ENCODE peak calls at places on chromosomes 7 and 10, in seven cellular contexts. One of them, this sample, is unnamed.

GRCh38 chr7:140673063-140673769 is 471 bp downstream of the ADCK2 start:
- DNase-seq in neuronal stem cell: peak
- DNase-seq in mesendoderm: peak
- DNase-seq in H1: peak
- DNase-seq in mesenchymal stem cell: no peak
- DNase-seq in trophoblast cell: peak
- DNase-seq in IMR-90: no peak
- DNase-seq in this sample: peak

GRCh38 chr10:108597657-108598319 is 1325.5 kb downstream of the XPNPEP1 start:
- DNase-seq in mesenchymal stem cell: no peak
- DNase-seq in mesendoderm: peak
- DNase-seq in trophoblast cell: no peak
- DNase-seq in H1: no peak
- DNase-seq in IMR-90: no peak
- DNase-seq in neuronal stem cell: no peak
- DNase-seq in this sample: peak

GRCh38 chr7:99324966-99325596 is 617 bp upstream of the ARPC1A start:
- DNase-seq in mesenchymal stem cell: no peak
- DNase-seq in neuronal stem cell: no peak
- DNase-seq in mesendoderm: no peak
- DNase-seq in H1: no peak
- DNase-seq in trophoblast cell: no peak
- DNase-seq in IMR-90: no peak
- DNase-seq in this sample: no peak

GRCh38 chr10:103584216-103585010 is 90.9 kb downstream of the NEURL1 start:
- DNase-seq in mesendoderm: no peak
- DNase-seq in trophoblast cell: no peak
- DNase-seq in H1: no peak
- DNase-seq in IMR-90: no peak
- DNase-seq in neuronal stem cell: no peak
- DNase-seq in mesenchymal stem cell: no peak
- DNase-seq in this sample: no peak

GRCh38 chr10:70512149-70512611 is 33.6 kb downstream of the PALD1 start:
- DNase-seq in neuronal stem cell: no peak
- DNase-seq in H1: no peak
- DNase-seq in mesendoderm: peak
- DNase-seq in IMR-90: peak
- DNase-seq in mesenchymal stem cell: no peak
- DNase-seq in trophoblast cell: no peak
- DNase-seq in this sample: no peak

GRCh38 chr7:156780724-156781455 is 112.1 kb downstream of the LMBR1 start:
- DNase-seq in mesendoderm: peak
- DNase-seq in trophoblast cell: no peak
- DNase-seq in mesenchymal stem cell: no peak
- DNase-seq in neuronal stem cell: no peak
- DNase-seq in H1: no peak
- DNase-seq in IMR-90: no peak
- DNase-seq in this sample: no peak

GRCh38 chr10:29537799-29538198 is 97.0 kb downstream of the SVIL start:
- DNase-seq in trophoblast cell: no peak
- DNase-seq in H1: no peak
- DNase-seq in mesenchymal stem cell: no peak
- DNase-seq in mesendoderm: no peak
- DNase-seq in IMR-90: no peak
- DNase-seq in neuronal stem cell: no peak
- DNase-seq in this sample: no peak

GRCh38 chr10:50416181-50416824 is 165.0 kb upstream of the ASAH2 start:
- DNase-seq in mesenchymal stem cell: no peak
- DNase-seq in neuronal stem cell: no peak
- DNase-seq in IMR-90: peak
- DNase-seq in trophoblast cell: no peak
- DNase-seq in H1: no peak
- DNase-seq in mesendoderm: no peak
- DNase-seq in this sample: no peak

GRCh38 chr7:46853451-46853850 is 728.5 kb downstream of the TNS3 start:
- DNase-seq in mesendoderm: no peak
- DNase-seq in H1: no peak
- DNase-seq in IMR-90: peak
- DNase-seq in trophoblast cell: no peak
- DNase-seq in neuronal stem cell: no peak
- DNase-seq in mesenchymal stem cell: no peak
- DNase-seq in this sample: no peak

GRCh38 chr7:113143486-113144257 is 25.3 kb upstream of the SMIM30 start:
- DNase-seq in H1: no peak
- DNase-seq in trophoblast cell: no peak
- DNase-seq in neuronal stem cell: no peak
- DNase-seq in mesenchymal stem cell: no peak
- DNase-seq in mesendoderm: no peak
- DNase-seq in IMR-90: no peak
- DNase-seq in this sample: no peak

GRCh38 chr10:124534231-124534798 is 72.7 kb downstream of the LHPP start:
- DNase-seq in mesendoderm: peak
- DNase-seq in IMR-90: no peak
- DNase-seq in mesenchymal stem cell: peak
- DNase-seq in trophoblast cell: no peak
- DNase-seq in neuronal stem cell: no peak
- DNase-seq in H1: no peak
- DNase-seq in this sample: peak

DNA sequence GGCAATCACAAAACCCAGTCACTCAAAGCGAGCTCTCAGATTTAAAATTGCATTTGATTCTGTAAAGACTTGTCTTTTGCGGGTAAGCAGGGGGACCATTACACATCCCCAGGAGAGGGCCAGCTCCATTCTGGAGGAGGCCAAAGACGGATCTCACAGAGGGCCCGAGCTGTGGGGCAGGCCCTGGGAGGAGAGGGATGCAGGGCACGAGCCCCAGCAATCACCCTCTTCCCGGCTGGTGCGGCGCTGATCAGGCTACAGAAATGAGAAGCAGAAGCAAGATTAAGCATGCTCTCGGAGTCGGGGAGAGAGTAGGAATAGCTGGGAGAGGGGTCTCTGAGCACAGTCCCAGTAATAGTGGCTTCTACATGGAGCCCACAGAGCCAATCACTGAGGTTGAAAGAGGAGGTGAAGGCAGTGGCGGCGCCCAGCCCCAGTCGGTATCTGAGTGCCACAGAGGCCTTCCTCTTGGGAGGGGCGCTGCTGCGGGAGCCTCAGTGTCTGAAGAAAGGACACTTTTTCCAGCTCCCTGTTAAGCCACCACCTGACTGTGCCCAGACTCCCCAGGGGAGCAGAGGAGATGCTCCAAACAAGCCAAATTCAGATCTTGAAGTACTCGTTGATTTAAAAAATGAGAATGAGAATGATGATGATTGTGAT is 7.1 kb downstream of the CXCL12 start:
- DNase-seq in mesendoderm: no peak
- DNase-seq in neuronal stem cell: no peak
- DNase-seq in trophoblast cell: no peak
- DNase-seq in H1: no peak
- DNase-seq in mesenchymal stem cell: no peak
- DNase-seq in IMR-90: no peak
- DNase-seq in this sample: no peak
- H3K18ac ChIP-seq in mesendoderm: no peak
- H3K18ac ChIP-seq in neuronal stem cell: no peak
- H3K18ac ChIP-seq in trophoblast cell: no peak
- H3K18ac ChIP-seq in H1: peak
- H3K18ac ChIP-seq in mesenchymal stem cell: no peak
- H3K18ac ChIP-seq in IMR-90: no peak
- H3K18ac ChIP-seq in this sample: no peak

GRCh38 chr10:5746197-5746596 is 61.6 kb downstream of the TASOR2 start:
- DNase-seq in neuronal stem cell: no peak
- DNase-seq in IMR-90: no peak
- DNase-seq in trophoblast cell: no peak
- DNase-seq in mesendoderm: no peak
- DNase-seq in H1: no peak
- DNase-seq in mesenchymal stem cell: no peak
- DNase-seq in this sample: no peak

GRCh38 chr10:5748394-5748803 is 63.8 kb downstream of the TASOR2 start:
- DNase-seq in neuronal stem cell: no peak
- DNase-seq in mesendoderm: no peak
- DNase-seq in IMR-90: no peak
- DNase-seq in H1: no peak
- DNase-seq in trophoblast cell: no peak
- DNase-seq in mesenchymal stem cell: no peak
- DNase-seq in this sample: no peak

GRCh38 chr10:5743736-5744135 is 59.1 kb downstream of the TASOR2 start:
- DNase-seq in H1: no peak
- DNase-seq in mesenchymal stem cell: no peak
- DNase-seq in mesendoderm: no peak
- DNase-seq in neuronal stem cell: no peak
- DNase-seq in IMR-90: no peak
- DNase-seq in trophoblast cell: no peak
- DNase-seq in this sample: no peak

GRCh38 chr10:5741276-5741675 is 56.6 kb downstream of the TASOR2 start:
- DNase-seq in mesendoderm: no peak
- DNase-seq in H1: no peak
- DNase-seq in trophoblast cell: no peak
- DNase-seq in neuronal stem cell: no peak
- DNase-seq in mesenchymal stem cell: no peak
- DNase-seq in IMR-90: no peak
- DNase-seq in this sample: no peak

DNA sequence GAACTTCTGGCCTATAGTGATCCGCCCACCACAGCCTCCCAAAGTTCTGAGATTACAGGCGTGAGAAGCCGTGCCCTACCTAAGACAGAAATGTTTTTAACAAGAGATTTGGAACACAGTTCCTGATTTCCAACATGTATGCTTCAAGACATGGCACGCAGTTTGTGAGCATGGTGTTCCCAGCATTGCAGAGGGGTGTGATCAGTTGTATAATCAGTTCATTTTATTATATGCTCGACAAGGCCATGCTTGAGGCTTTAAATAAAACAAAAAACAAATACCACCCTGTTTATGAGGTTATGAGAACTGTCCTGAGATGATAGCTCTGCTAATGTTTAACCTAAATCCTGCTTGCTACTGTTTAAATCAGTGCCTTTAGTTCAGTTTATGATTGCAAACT is 60.2 kb downstream of the TASOR2 start:
- DNase-seq in neuronal stem cell: no peak
- DNase-seq in trophoblast cell: no peak
- DNase-seq in mesenchymal stem cell: no peak
- DNase-seq in mesendoderm: no peak
- DNase-seq in IMR-90: no peak
- DNase-seq in H1: no peak
- DNase-seq in this sample: no peak
- H3K18ac ChIP-seq in neuronal stem cell: no peak
- H3K18ac ChIP-seq in trophoblast cell: no peak
- H3K18ac ChIP-seq in mesenchymal stem cell: no peak
- H3K18ac ChIP-seq in mesendoderm: no peak
- H3K18ac ChIP-seq in IMR-90: no peak
- H3K18ac ChIP-seq in H1: no peak
- H3K18ac ChIP-seq in this sample: no peak

GRCh38 chr7:2724453-2725177 is 36.6 kb downstream of the AMZ1 start:
- DNase-seq in mesenchymal stem cell: no peak
- DNase-seq in neuronal stem cell: no peak
- DNase-seq in trophoblast cell: no peak
- DNase-seq in mesendoderm: no peak
- DNase-seq in H1: no peak
- DNase-seq in IMR-90: no peak
- DNase-seq in this sample: no peak

GRCh38 chr7:2723138-2723850 is 35.3 kb downstream of the AMZ1 start:
- DNase-seq in mesendoderm: no peak
- DNase-seq in neuronal stem cell: no peak
- DNase-seq in trophoblast cell: no peak
- DNase-seq in mesenchymal stem cell: no peak
- DNase-seq in IMR-90: no peak
- DNase-seq in H1: no peak
- DNase-seq in this sample: no peak

GRCh38 chr7:2722591-2722990 is 34.6 kb downstream of the AMZ1 start:
- DNase-seq in neuronal stem cell: no peak
- DNase-seq in IMR-90: no peak
- DNase-seq in H1: no peak
- DNase-seq in mesendoderm: no peak
- DNase-seq in mesenchymal stem cell: no peak
- DNase-seq in trophoblast cell: no peak
- DNase-seq in this sample: no peak

GRCh38 chr7:2720024-2720423 is 32.0 kb downstream of the AMZ1 start:
- DNase-seq in trophoblast cell: no peak
- DNase-seq in mesendoderm: no peak
- DNase-seq in IMR-90: no peak
- DNase-seq in neuronal stem cell: no peak
- DNase-seq in mesenchymal stem cell: no peak
- DNase-seq in H1: no peak
- DNase-seq in this sample: no peak

DNA sequence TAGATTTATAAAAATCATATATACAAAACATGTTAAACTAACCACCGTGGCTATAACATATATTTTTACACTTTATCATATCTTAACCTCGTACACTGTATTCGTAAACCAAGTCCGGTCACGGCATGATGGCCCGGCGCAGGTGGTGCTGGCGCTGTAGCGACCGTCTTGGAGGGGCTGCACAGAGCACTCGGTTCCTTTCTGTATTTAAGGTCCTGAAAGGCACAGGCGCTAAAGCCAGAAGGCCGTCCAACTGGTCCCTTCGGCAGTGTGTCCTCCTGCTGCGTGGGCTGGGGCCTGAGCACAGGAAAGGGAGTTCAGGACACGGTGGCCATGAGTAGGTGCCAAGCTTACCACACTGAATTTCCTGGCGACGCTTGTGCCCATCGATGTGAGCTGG is 33.8 kb downstream of the AMZ1 start:
- DNase-seq in mesendoderm: no peak
- DNase-seq in IMR-90: no peak
- DNase-seq in trophoblast cell: no peak
- DNase-seq in neuronal stem cell: no peak
- DNase-seq in mesenchymal stem cell: no peak
- DNase-seq in H1: no peak
- DNase-seq in this sample: no peak
- H3K18ac ChIP-seq in mesendoderm: no peak
- H3K18ac ChIP-seq in IMR-90: no peak
- H3K18ac ChIP-seq in trophoblast cell: no peak
- H3K18ac ChIP-seq in neuronal stem cell: peak
- H3K18ac ChIP-seq in mesenchymal stem cell: no peak
- H3K18ac ChIP-seq in H1: no peak
- H3K18ac ChIP-seq in this sample: no peak

GRCh38 chr7:105067691-105068090 is 53.7 kb downstream of the KMT2E start:
- DNase-seq in mesenchymal stem cell: no peak
- DNase-seq in neuronal stem cell: no peak
- DNase-seq in H1: no peak
- DNase-seq in trophoblast cell: no peak
- DNase-seq in mesendoderm: no peak
- DNase-seq in IMR-90: no peak
- DNase-seq in this sample: no peak

GRCh38 chr7:105060923-105061322 is 46.9 kb downstream of the KMT2E start:
- DNase-seq in mesendoderm: no peak
- DNase-seq in H1: no peak
- DNase-seq in mesenchymal stem cell: no peak
- DNase-seq in neuronal stem cell: no peak
- DNase-seq in trophoblast cell: no peak
- DNase-seq in IMR-90: peak
- DNase-seq in this sample: no peak

GRCh38 chr7:105060394-105060793 is 46.4 kb downstream of the KMT2E start:
- DNase-seq in H1: no peak
- DNase-seq in neuronal stem cell: no peak
- DNase-seq in IMR-90: no peak
- DNase-seq in mesendoderm: no peak
- DNase-seq in mesenchymal stem cell: no peak
- DNase-seq in trophoblast cell: peak
- DNase-seq in this sample: no peak

DNA sequence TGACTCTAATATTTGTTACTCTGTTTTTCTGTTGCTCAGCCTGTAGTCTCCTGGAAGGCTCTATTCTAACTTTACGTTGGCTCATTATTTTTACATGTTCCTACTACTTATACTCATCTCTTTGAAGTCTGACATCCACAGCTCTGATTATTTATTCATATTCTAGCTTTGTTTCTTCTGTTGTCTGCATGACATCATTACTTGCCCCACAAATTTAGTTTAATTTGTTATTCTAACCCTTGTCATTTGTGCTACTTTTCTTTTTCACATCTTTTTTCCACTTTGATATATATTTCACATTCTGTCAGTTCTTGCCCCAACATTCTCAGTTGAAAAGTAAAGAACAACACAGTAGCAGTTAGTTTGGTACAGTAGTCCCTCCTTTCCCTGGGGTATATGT is 51.1 kb downstream of the KMT2E start:
- DNase-seq in neuronal stem cell: no peak
- DNase-seq in mesenchymal stem cell: no peak
- DNase-seq in H1: no peak
- DNase-seq in IMR-90: no peak
- DNase-seq in mesendoderm: no peak
- DNase-seq in trophoblast cell: no peak
- DNase-seq in this sample: no peak
- H3K18ac ChIP-seq in neuronal stem cell: no peak
- H3K18ac ChIP-seq in mesenchymal stem cell: no peak
- H3K18ac ChIP-seq in H1: no peak
- H3K18ac ChIP-seq in IMR-90: no peak
- H3K18ac ChIP-seq in mesendoderm: no peak
- H3K18ac ChIP-seq in trophoblast cell: no peak
- H3K18ac ChIP-seq in this sample: no peak

This sample was measured in H9.